ENCODE peak calls at places on chromosomes 11 and 22, in five cellular contexts. One of them, this sample, is unnamed.

GRCh38 chr11:112016088-112016764 is 9.0 kb upstream of the DLAT start:
- DNase-seq in astrocyte of the spinal cord: peak
- DNase-seq in T-helper 2 cell: no peak
- DNase-seq in ELR: no peak
- DNase-seq in substantia nigra: no peak
- DNase-seq in this sample: no peak

GRCh38 chr11:76208438-76208828 is 2.1 kb upstream of the WNT11 start:
- DNase-seq in astrocyte of the spinal cord: no peak
- DNase-seq in ELR: no peak
- DNase-seq in substantia nigra: no peak
- DNase-seq in T-helper 2 cell: no peak
- DNase-seq in this sample: no peak

GRCh38 chr11:19419021-19419750 is 178.4 kb upstream of the E2F8 start:
- DNase-seq in T-helper 2 cell: no peak
- DNase-seq in substantia nigra: no peak
- DNase-seq in ELR: no peak
- DNase-seq in astrocyte of the spinal cord: no peak
- DNase-seq in this sample: no peak

GRCh38 chr22:48653306-48653705 is 1174.4 kb downstream of the BRD1 start:
- DNase-seq in T-helper 2 cell: no peak
- DNase-seq in astrocyte of the spinal cord: no peak
- DNase-seq in substantia nigra: no peak
- DNase-seq in ELR: no peak
- DNase-seq in this sample: no peak

GRCh38 chr11:132284048-132284447 is 913.6 kb downstream of the NTM start:
- DNase-seq in T-helper 2 cell: no peak
- DNase-seq in ELR: no peak
- DNase-seq in substantia nigra: no peak
- DNase-seq in astrocyte of the spinal cord: no peak
- DNase-seq in this sample: no peak

GRCh38 chr11:126163779-126164178 is 47.7 kb downstream of the RPUSD4 start:
- DNase-seq in T-helper 2 cell: no peak
- DNase-seq in astrocyte of the spinal cord: no peak
- DNase-seq in ELR: no peak
- DNase-seq in substantia nigra: no peak
- DNase-seq in this sample: no peak

GRCh38 chr11:46686886-46687810 is 13.3 kb downstream of the ARHGAP1 start:
- DNase-seq in ELR: peak
- DNase-seq in T-helper 2 cell: no peak
- DNase-seq in substantia nigra: no peak
- DNase-seq in astrocyte of the spinal cord: peak
- DNase-seq in this sample: peak

GRCh38 chr22:23862103-23862502 is 4.4 kb downstream of the SLC2A11 start:
- DNase-seq in ELR: peak
- DNase-seq in astrocyte of the spinal cord: peak
- DNase-seq in substantia nigra: no peak
- DNase-seq in T-helper 2 cell: no peak
- DNase-seq in this sample: peak

GRCh38 chr11:35518766-35519165 is 6.7 kb downstream of the PAMR1 start:
- DNase-seq in T-helper 2 cell: no peak
- DNase-seq in substantia nigra: no peak
- DNase-seq in astrocyte of the spinal cord: peak
- DNase-seq in ELR: no peak
- DNase-seq in this sample: no peak

GRCh38 chr22:33515733-33516297 is 404.5 kb downstream of the LARGE1 start:
- DNase-seq in T-helper 2 cell: no peak
- DNase-seq in ELR: no peak
- DNase-seq in substantia nigra: no peak
- DNase-seq in astrocyte of the spinal cord: no peak
- DNase-seq in this sample: no peak

GRCh38 chr11:36578458-36578857 is 10.7 kb downstream of the RAG1 start:
- DNase-seq in substantia nigra: no peak
- DNase-seq in T-helper 2 cell: no peak
- DNase-seq in ELR: no peak
- DNase-seq in astrocyte of the spinal cord: no peak
- DNase-seq in this sample: no peak

GRCh38 chr11:17875908-17876307 is 136.9 kb downstream of the SERGEF start:
- DNase-seq in T-helper 2 cell: no peak
- DNase-seq in astrocyte of the spinal cord: no peak
- DNase-seq in substantia nigra: no peak
- DNase-seq in ELR: no peak
- DNase-seq in this sample: no peak

GRCh38 chr11:17221968-17222367 is 14.2 kb upstream of the PIK3C2A start:
- DNase-seq in T-helper 2 cell: no peak
- DNase-seq in substantia nigra: no peak
- DNase-seq in astrocyte of the spinal cord: peak
- DNase-seq in ELR: peak
- DNase-seq in this sample: no peak

GRCh38 chr11:132549001-132549400 is 983.3 kb downstream of the OPCML start:
- DNase-seq in ELR: peak
- DNase-seq in T-helper 2 cell: no peak
- DNase-seq in substantia nigra: no peak
- DNase-seq in astrocyte of the spinal cord: no peak
- DNase-seq in this sample: no peak

GRCh38 chr11:62770778-62771143 is 435 bp upstream of the TAF6L start:
- DNase-seq in T-helper 2 cell: no peak
- DNase-seq in substantia nigra: no peak
- DNase-seq in astrocyte of the spinal cord: no peak
- DNase-seq in ELR: no peak
- DNase-seq in this sample: peak

GRCh38 chr11:76226626-76227025 is 20.3 kb upstream of the WNT11 start:
- DNase-seq in T-helper 2 cell: no peak
- DNase-seq in ELR: no peak
- DNase-seq in substantia nigra: no peak
- DNase-seq in astrocyte of the spinal cord: no peak
- DNase-seq in this sample: no peak

GRCh38 chr11:131536159-131536558 is 165.7 kb downstream of the NTM start:
- DNase-seq in astrocyte of the spinal cord: no peak
- DNase-seq in T-helper 2 cell: no peak
- DNase-seq in substantia nigra: no peak
- DNase-seq in ELR: no peak
- DNase-seq in this sample: no peak

GRCh38 chr22:44309137-44309536 is 3.6 kb downstream of the SHISAL1 start:
- DNase-seq in substantia nigra: no peak
- DNase-seq in astrocyte of the spinal cord: peak
- DNase-seq in T-helper 2 cell: no peak
- DNase-seq in ELR: peak
- DNase-seq in this sample: no peak

GRCh38 chr22:44166877-44167276 is 13.8 kb upstream of the PARVG start:
- DNase-seq in ELR: no peak
- DNase-seq in T-helper 2 cell: no peak
- DNase-seq in astrocyte of the spinal cord: no peak
- DNase-seq in substantia nigra: no peak
- DNase-seq in this sample: no peak